ENCODE peak calls at places on chromosomes 1 and 21, in five cellular contexts. One of them, this sample, is unnamed.

GRCh38 chr1:40130892-40131291 is 30.3 kb upstream of the RLF start:
- DNase-seq in neuronal stem cell: no peak
- DNase-seq in MM.1S: no peak
- DNase-seq in CD8-positive, alpha-beta T cell: no peak
- DNase-seq in Panc1: no peak
- DNase-seq in this sample: no peak

GRCh38 chr21:36854391-36854790 is 112.1 kb downstream of the HLCS start:
- DNase-seq in CD8-positive, alpha-beta T cell: no peak
- DNase-seq in MM.1S: peak; percentile 23
- DNase-seq in neuronal stem cell: peak; percentile 62
- DNase-seq in Panc1: no peak
- DNase-seq in this sample: no peak

GRCh38 chr21:44789880-44790279 is 11.7 kb downstream of the UBE2G2 start:
- DNase-seq in CD8-positive, alpha-beta T cell: no peak
- DNase-seq in Panc1: no peak
- DNase-seq in neuronal stem cell: no peak
- DNase-seq in MM.1S: no peak
- DNase-seq in this sample: no peak

GRCh38 chr1:242242983-242243382 is 244.1 kb upstream of the MAP1LC3C start:
- DNase-seq in Panc1: no peak
- DNase-seq in neuronal stem cell: no peak
- DNase-seq in CD8-positive, alpha-beta T cell: no peak
- DNase-seq in MM.1S: no peak
- DNase-seq in this sample: no peak

GRCh38 chr21:31744162-31744800 is 12.4 kb upstream of the SCAF4 start:
- DNase-seq in Panc1: no peak
- DNase-seq in MM.1S: no peak
- DNase-seq in neuronal stem cell: no peak
- DNase-seq in CD8-positive, alpha-beta T cell: no peak
- DNase-seq in this sample: no peak

GRCh38 chr1:109864063-109864822 is 46.4 kb upstream of the CSF1 start:
- DNase-seq in neuronal stem cell: no peak
- DNase-seq in MM.1S: no peak
- DNase-seq in CD8-positive, alpha-beta T cell: no peak
- DNase-seq in Panc1: no peak
- DNase-seq in this sample: no peak

GRCh38 chr1:115536279-115536816 is 105.4 kb upstream of the VANGL1 start:
- DNase-seq in Panc1: no peak
- DNase-seq in CD8-positive, alpha-beta T cell: no peak
- DNase-seq in neuronal stem cell: no peak
- DNase-seq in MM.1S: no peak
- DNase-seq in this sample: no peak

GRCh38 chr1:44270666-44271628 is 57.7 kb downstream of the DMAP1 start:
- DNase-seq in neuronal stem cell: no peak
- DNase-seq in CD8-positive, alpha-beta T cell: no peak
- DNase-seq in MM.1S: no peak
- DNase-seq in Panc1: no peak
- DNase-seq in this sample: no peak

GRCh38 chr1:104380003-104380402 is 630.3 kb downstream of the AMY1C start:
- DNase-seq in Panc1: no peak
- DNase-seq in CD8-positive, alpha-beta T cell: no peak
- DNase-seq in MM.1S: no peak
- DNase-seq in neuronal stem cell: no peak
- DNase-seq in this sample: no peak

GRCh38 chr1:64959973-64960372 is 6.4 kb downstream of the JAK1 start:
- DNase-seq in Panc1: no peak
- DNase-seq in MM.1S: no peak
- DNase-seq in CD8-positive, alpha-beta T cell: no peak
- DNase-seq in neuronal stem cell: no peak
- DNase-seq in this sample: no peak

GRCh38 chr1:115112496-115113375 is 23.4 kb upstream of the TSPAN2 start:
- DNase-seq in CD8-positive, alpha-beta T cell: peak; percentile 38
- DNase-seq in neuronal stem cell: peak; percentile 57
- DNase-seq in MM.1S: no peak
- DNase-seq in Panc1: no peak
- DNase-seq in this sample: peak; percentile 41

GRCh38 chr1:85109475-85109874 is 61.2 kb upstream of the MCOLN3 start:
- DNase-seq in neuronal stem cell: peak; percentile 49
- DNase-seq in CD8-positive, alpha-beta T cell: no peak
- DNase-seq in Panc1: peak; percentile 60
- DNase-seq in MM.1S: peak; percentile 24
- DNase-seq in this sample: peak; percentile 3

GRCh38 chr1:10669570-10669969 is 126.9 kb downstream of the CASZ1 start:
- DNase-seq in MM.1S: no peak
- DNase-seq in CD8-positive, alpha-beta T cell: no peak
- DNase-seq in Panc1: no peak
- DNase-seq in neuronal stem cell: no peak
- DNase-seq in this sample: no peak

GRCh38 chr1:159141584-159142518 is 29.6 kb upstream of the CADM3 start:
- DNase-seq in MM.1S: no peak
- DNase-seq in Panc1: no peak
- DNase-seq in CD8-positive, alpha-beta T cell: no peak
- DNase-seq in neuronal stem cell: peak; percentile 78
- DNase-seq in this sample: no peak

GRCh38 chr1:169126335-169126734 is 19.8 kb downstream of the ATP1B1 start:
- DNase-seq in Panc1: no peak
- DNase-seq in neuronal stem cell: no peak
- DNase-seq in MM.1S: no peak
- DNase-seq in CD8-positive, alpha-beta T cell: no peak
- DNase-seq in this sample: no peak
- H3K4me1 ChIP-seq in Panc1: no peaks in the 10 kb centered on the region
- H3K4me1 ChIP-seq in neuronal stem cell: no peaks in the 10 kb centered on the region
- H3K4me1 ChIP-seq in MM.1S: no peaks in the 10 kb centered on the region
- H3K4me1 ChIP-seq in CD8-positive, alpha-beta T cell: no peaks in the 10 kb centered on the region
- H3K4me1 ChIP-seq in this sample: no peaks in the 10 kb centered on the region

GRCh38 chr1:91846007-91846620 is 39.8 kb downstream of the TGFBR3 start:
- DNase-seq in Panc1: no peak
- DNase-seq in CD8-positive, alpha-beta T cell: no peak
- DNase-seq in neuronal stem cell: no peak
- DNase-seq in MM.1S: no peak
- DNase-seq in this sample: no peak
- H3K27ac ChIP-seq in Panc1: peak overlapping the region; percentile 76
- H3K27ac ChIP-seq in CD8-positive, alpha-beta T cell: no peak overlapping the region
- H3K27ac ChIP-seq in neuronal stem cell: no peak overlapping the region
- H3K27ac ChIP-seq in MM.1S: no peak overlapping the region
- H3K27ac ChIP-seq in this sample: no peak overlapping the region

DNA sequence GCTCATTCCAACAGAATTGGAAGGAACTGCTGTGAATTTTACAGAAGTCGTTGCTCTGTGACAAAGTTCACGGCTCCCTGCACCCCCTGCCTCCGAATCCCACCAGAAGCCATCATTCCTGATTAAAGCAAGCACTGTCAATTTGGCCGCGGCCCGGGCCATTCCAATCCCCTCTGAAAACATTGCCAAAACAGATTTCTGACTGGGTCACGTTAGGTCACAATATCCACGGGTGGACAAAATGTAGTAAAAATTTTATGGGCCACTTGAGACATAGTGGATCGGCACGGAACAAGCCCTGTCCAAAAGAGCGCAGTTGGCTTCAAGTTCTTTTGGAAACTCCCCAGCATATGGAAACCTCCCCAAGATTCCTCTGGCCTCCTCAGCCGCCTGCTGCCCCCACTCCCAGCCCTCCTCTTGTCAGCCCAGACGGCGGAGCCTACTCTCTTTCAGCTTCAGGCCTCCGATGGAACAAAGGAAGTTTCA is 67.3 kb upstream of the IFNAR2 start:
- DNase-seq in CD8-positive, alpha-beta T cell: no peak
- DNase-seq in neuronal stem cell: peak; percentile 45
- DNase-seq in Panc1: no peak
- DNase-seq in MM.1S: no peak
- DNase-seq in this sample: no peak
- H3K4me1 ChIP-seq in CD8-positive, alpha-beta T cell: no peaks in the 10 kb centered on the region
- H3K4me1 ChIP-seq in neuronal stem cell: peaks cover 3% of the 10 kb centered on the region
- H3K4me1 ChIP-seq in Panc1: no peaks in the 10 kb centered on the region
- H3K4me1 ChIP-seq in MM.1S: no peaks in the 10 kb centered on the region
- H3K4me1 ChIP-seq in this sample: no peaks in the 10 kb centered on the region

DNA sequence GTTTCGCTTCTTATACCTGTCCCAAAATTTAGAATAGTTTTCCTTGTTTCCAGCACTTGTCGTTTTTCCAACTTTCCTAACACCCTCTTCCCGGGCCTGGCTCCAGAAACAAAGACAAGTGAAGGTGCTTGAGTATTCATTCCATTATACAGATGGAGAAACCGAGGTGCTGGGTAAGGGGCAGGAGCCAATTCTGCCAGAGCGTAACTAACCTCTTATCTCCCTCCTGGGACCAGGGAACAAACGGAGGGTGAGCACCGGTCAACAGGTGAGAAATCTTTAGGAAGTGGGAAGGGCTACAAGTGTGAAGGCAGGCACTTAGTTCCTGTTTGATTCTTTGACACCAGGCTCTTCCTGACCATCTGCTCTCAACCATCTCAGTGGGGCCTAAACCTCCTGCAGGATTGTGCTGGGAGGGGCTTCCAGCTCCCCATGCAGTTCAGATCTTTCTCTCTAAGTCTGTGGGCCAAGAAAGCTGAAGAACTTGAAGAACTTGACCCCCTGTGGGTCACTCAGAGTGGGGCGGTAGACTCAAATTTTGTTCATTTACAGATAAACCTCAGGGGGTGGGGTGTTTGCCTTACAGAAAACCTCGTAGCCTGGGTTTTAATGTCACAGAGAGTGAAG is 8.7 kb downstream of the PLXNA2 start:
- DNase-seq in Panc1: no peak
- DNase-seq in MM.1S: no peak
- DNase-seq in CD8-positive, alpha-beta T cell: no peak
- DNase-seq in neuronal stem cell: no peak
- DNase-seq in this sample: no peak
- H3K27ac ChIP-seq in Panc1: no peak overlapping the region
- H3K27ac ChIP-seq in MM.1S: no peak overlapping the region
- H3K27ac ChIP-seq in CD8-positive, alpha-beta T cell: no peak overlapping the region
- H3K27ac ChIP-seq in neuronal stem cell: no peak overlapping the region
- H3K27ac ChIP-seq in this sample: peak overlapping the region; percentile 48

DNA sequence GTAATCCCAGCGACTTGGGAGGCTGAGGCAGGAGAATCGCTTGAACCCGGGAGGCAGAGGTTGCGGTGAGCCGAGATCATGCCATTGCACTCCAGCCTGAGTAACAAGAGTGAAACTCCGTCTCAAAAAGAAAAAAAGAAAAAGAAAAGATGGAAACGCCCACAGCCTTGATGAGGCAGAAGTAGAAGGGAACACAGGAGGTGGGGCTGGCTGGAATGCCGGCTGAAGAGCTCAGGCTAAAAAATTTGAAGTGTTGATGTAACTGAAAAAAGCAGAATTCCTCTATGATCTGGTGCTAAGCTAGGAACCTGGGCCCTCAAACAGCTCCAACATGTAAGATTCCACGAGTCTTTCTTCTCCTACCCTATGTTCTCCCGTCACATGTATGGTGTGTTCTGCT is 53.6 kb downstream of the SLC66A1 start:
- DNase-seq in CD8-positive, alpha-beta T cell: no peak
- DNase-seq in Panc1: no peak
- DNase-seq in neuronal stem cell: no peak
- DNase-seq in MM.1S: no peak
- DNase-seq in this sample: no peak
- H3K4me1 ChIP-seq in CD8-positive, alpha-beta T cell: peaks cover 18% of the 10 kb centered on the region
- H3K4me1 ChIP-seq in Panc1: peaks cover 14% of the 10 kb centered on the region
- H3K4me1 ChIP-seq in neuronal stem cell: no peaks in the 10 kb centered on the region
- H3K4me1 ChIP-seq in MM.1S: no peaks in the 10 kb centered on the region
- H3K4me1 ChIP-seq in this sample: peaks cover 10% of the 10 kb centered on the region

GRCh38 chr1:162222735-162223134 is 153.2 kb downstream of the NOS1AP start:
- DNase-seq in MM.1S: no peak
- DNase-seq in neuronal stem cell: no peak
- DNase-seq in Panc1: no peak
- DNase-seq in CD8-positive, alpha-beta T cell: no peak
- DNase-seq in this sample: no peak
- H3K27ac ChIP-seq in MM.1S: no peak overlapping the region
- H3K27ac ChIP-seq in neuronal stem cell: no peak overlapping the region
- H3K27ac ChIP-seq in Panc1: peak overlapping the region; percentile 87
- H3K27ac ChIP-seq in CD8-positive, alpha-beta T cell: no peak overlapping the region
- H3K27ac ChIP-seq in this sample: no peak overlapping the region

DNA sequence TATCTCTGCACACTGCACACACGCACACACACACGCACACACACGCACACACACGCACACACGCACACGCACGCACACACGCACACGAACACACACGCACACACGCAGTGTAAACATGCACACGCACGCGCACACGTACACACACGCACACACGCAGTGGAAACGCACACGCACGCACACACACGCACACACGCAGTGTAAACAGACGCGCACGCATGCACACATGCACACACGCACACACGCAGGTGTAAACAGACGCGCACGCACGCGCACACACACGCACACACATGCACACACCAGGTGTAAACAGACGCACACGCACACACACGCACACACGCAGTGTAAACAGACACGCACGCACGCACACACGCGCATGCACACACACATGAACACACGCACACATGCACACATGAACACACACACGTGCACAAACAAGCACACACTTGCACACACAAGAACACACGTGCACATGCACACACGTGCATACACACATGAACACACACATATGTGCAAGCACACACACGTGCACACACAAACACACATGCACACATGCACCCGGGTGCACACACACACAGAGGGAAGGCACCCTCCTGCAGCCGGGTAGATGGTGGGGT is 45.2 kb downstream of the PRDM16 start:
- DNase-seq in Panc1: no peak
- DNase-seq in neuronal stem cell: no peak
- DNase-seq in CD8-positive, alpha-beta T cell: no peak
- DNase-seq in MM.1S: no peak
- DNase-seq in this sample: no peak
- H3K4me1 ChIP-seq in Panc1: peaks cover 4% of the 10 kb centered on the region
- H3K4me1 ChIP-seq in neuronal stem cell: peaks cover 2% of the 10 kb centered on the region
- H3K4me1 ChIP-seq in CD8-positive, alpha-beta T cell: no peaks in the 10 kb centered on the region
- H3K4me1 ChIP-seq in MM.1S: no peaks in the 10 kb centered on the region
- H3K4me1 ChIP-seq in this sample: no peaks in the 10 kb centered on the region